ENCODE peak calls at places on chromosomes 1 and 21, in eight cellular contexts. One of them, this sample, is unnamed.

GRCh38 chr1:3029991-3030662 is 8.9 kb downstream of the ACTRT2 start:
- DNase-seq in heart right ventricle: no peak
- DNase-seq in spleen: peak; percentile 66
- DNase-seq in adrenal gland: no peak
- DNase-seq in right lobe of liver: peak; percentile 39
- DNase-seq in neural progenitor cell: no peak
- DNase-seq in BE2C: no peak
- DNase-seq in breast epithelium: peak; percentile 43
- DNase-seq in this sample: no peak

GRCh38 chr21:34865922-34866271 is 183.2 kb downstream of the RUNX1 start:
- DNase-seq in heart right ventricle: no peak
- DNase-seq in spleen: peak; percentile 79
- DNase-seq in adrenal gland: no peak
- DNase-seq in right lobe of liver: no peak
- DNase-seq in neural progenitor cell: peak; percentile 61
- DNase-seq in BE2C: no peak
- DNase-seq in breast epithelium: no peak
- DNase-seq in this sample: no peak

GRCh38 chr1:14970115-14970798 is 183.3 kb upstream of the TMEM51 start:
- DNase-seq in heart right ventricle: peak; percentile 42
- DNase-seq in spleen: no peak
- DNase-seq in adrenal gland: peak; percentile 85
- DNase-seq in right lobe of liver: no peak
- DNase-seq in neural progenitor cell: peak; percentile 29
- DNase-seq in BE2C: peak; percentile 55
- DNase-seq in breast epithelium: no peak
- DNase-seq in this sample: no peak

GRCh38 chr21:38849776-38850175 is 44.0 kb downstream of the ETS2 start:
- DNase-seq in heart right ventricle: no peak
- DNase-seq in spleen: no peak
- DNase-seq in adrenal gland: no peak
- DNase-seq in right lobe of liver: no peak
- DNase-seq in neural progenitor cell: no peak
- DNase-seq in BE2C: no peak
- DNase-seq in breast epithelium: no peak
- DNase-seq in this sample: no peak

GRCh38 chr1:209884665-209885117 is 53.3 kb upstream of the SYT14 start:
- DNase-seq in heart right ventricle: no peak
- DNase-seq in spleen: no peak
- DNase-seq in adrenal gland: peak; percentile 79
- DNase-seq in right lobe of liver: no peak
- DNase-seq in neural progenitor cell: no peak
- DNase-seq in BE2C: peak; percentile 69
- DNase-seq in breast epithelium: no peak
- DNase-seq in this sample: no peak

GRCh38 chr1:26690157-26690556 is 5.7 kb upstream of the ARID1A start:
- DNase-seq in heart right ventricle: peak; percentile 18
- DNase-seq in spleen: no peak
- DNase-seq in adrenal gland: no peak
- DNase-seq in right lobe of liver: no peak
- DNase-seq in neural progenitor cell: no peak
- DNase-seq in BE2C: no peak
- DNase-seq in breast epithelium: no peak
- DNase-seq in this sample: no peak

GRCh38 chr1:9840176-9840575 is 16.4 kb upstream of the CLSTN1 start:
- DNase-seq in heart right ventricle: no peak
- DNase-seq in spleen: peak; percentile 6
- DNase-seq in adrenal gland: no peak
- DNase-seq in right lobe of liver: no peak
- DNase-seq in neural progenitor cell: no peak
- DNase-seq in BE2C: no peak
- DNase-seq in breast epithelium: no peak
- DNase-seq in this sample: no peak

GRCh38 chr1:51253691-51254090 is 17.6 kb downstream of the RNF11 start:
- DNase-seq in heart right ventricle: no peak
- DNase-seq in spleen: no peak
- DNase-seq in adrenal gland: no peak
- DNase-seq in right lobe of liver: no peak
- DNase-seq in neural progenitor cell: no peak
- DNase-seq in BE2C: no peak
- DNase-seq in breast epithelium: no peak
- DNase-seq in this sample: peak; percentile 27

GRCh38 chr1:22674410-22674749 is 21.3 kb downstream of the C1QB start:
- DNase-seq in heart right ventricle: no peak
- DNase-seq in spleen: no peak
- DNase-seq in adrenal gland: no peak
- DNase-seq in right lobe of liver: no peak
- DNase-seq in neural progenitor cell: no peak
- DNase-seq in BE2C: no peak
- DNase-seq in breast epithelium: no peak
- DNase-seq in this sample: no peak

DNA sequence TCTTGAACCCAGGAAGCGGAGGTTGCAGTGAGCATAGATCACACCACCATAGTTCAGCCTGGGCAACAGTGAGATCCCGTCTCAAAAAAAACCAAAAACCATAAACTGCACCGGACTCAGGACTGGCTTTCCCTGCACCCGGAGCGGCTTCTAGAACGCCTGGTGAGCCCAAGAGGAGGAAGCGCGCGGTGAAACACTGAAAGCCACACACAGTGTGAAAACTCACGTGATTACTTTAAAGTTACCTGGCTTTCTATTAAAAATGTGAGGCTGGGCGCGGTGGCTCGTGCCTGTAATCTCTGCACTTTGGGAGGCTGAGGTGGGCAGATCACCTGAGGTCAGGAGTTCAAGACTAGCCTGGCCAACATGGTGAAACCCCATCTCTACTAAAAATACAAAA is 7.0 kb upstream of the TRAPPC10 start:
- DNase-seq in heart right ventricle: no peak
- DNase-seq in spleen: no peak
- DNase-seq in adrenal gland: no peak
- DNase-seq in right lobe of liver: no peak
- DNase-seq in neural progenitor cell: no peak
- DNase-seq in BE2C: no peak
- DNase-seq in breast epithelium: no peak
- DNase-seq in this sample: no peak
- H3K4me3 ChIP-seq in heart right ventricle: no peak overlapping the region
- H3K4me3 ChIP-seq in spleen: no peak overlapping the region
- H3K4me3 ChIP-seq in adrenal gland: no peak overlapping the region
- H3K4me3 ChIP-seq in right lobe of liver: no peak overlapping the region
- H3K4me3 ChIP-seq in neural progenitor cell: no peak overlapping the region
- H3K4me3 ChIP-seq in BE2C: no peak overlapping the region
- H3K4me3 ChIP-seq in breast epithelium: no peak overlapping the region
- H3K4me3 ChIP-seq in this sample: no peak overlapping the region

GRCh38 chr1:61115436-61115835 is 33.1 kb downstream of the NFIA start:
- DNase-seq in heart right ventricle: no peak
- DNase-seq in spleen: no peak
- DNase-seq in adrenal gland: no peak
- DNase-seq in right lobe of liver: no peak
- DNase-seq in neural progenitor cell: no peak
- DNase-seq in BE2C: no peak
- DNase-seq in breast epithelium: no peak
- DNase-seq in this sample: no peak

GRCh38 chr1:61119085-61119484 is 36.7 kb downstream of the NFIA start:
- DNase-seq in heart right ventricle: no peak
- DNase-seq in spleen: no peak
- DNase-seq in adrenal gland: no peak
- DNase-seq in right lobe of liver: peak; percentile 64
- DNase-seq in neural progenitor cell: no peak
- DNase-seq in BE2C: peak; percentile 10
- DNase-seq in breast epithelium: no peak
- DNase-seq in this sample: no peak

GRCh38 chr1:61114178-61114870 is 32.0 kb downstream of the NFIA start:
- DNase-seq in heart right ventricle: no peak
- DNase-seq in spleen: no peak
- DNase-seq in adrenal gland: no peak
- DNase-seq in right lobe of liver: no peak
- DNase-seq in neural progenitor cell: no peak
- DNase-seq in BE2C: no peak
- DNase-seq in breast epithelium: no peak
- DNase-seq in this sample: no peak

GRCh38 chr1:61117283-61117682 is 34.9 kb downstream of the NFIA start:
- DNase-seq in heart right ventricle: no peak
- DNase-seq in spleen: no peak
- DNase-seq in adrenal gland: no peak
- DNase-seq in right lobe of liver: no peak
- DNase-seq in neural progenitor cell: no peak
- DNase-seq in BE2C: no peak
- DNase-seq in breast epithelium: no peak
- DNase-seq in this sample: no peak

GRCh38 chr1:61116421-61116820 is 34.1 kb downstream of the NFIA start:
- DNase-seq in heart right ventricle: no peak
- DNase-seq in spleen: no peak
- DNase-seq in adrenal gland: no peak
- DNase-seq in right lobe of liver: no peak
- DNase-seq in neural progenitor cell: no peak
- DNase-seq in BE2C: no peak
- DNase-seq in breast epithelium: no peak
- DNase-seq in this sample: no peak
- H3K9me3 ChIP-seq in heart right ventricle: no peaks in the 10 kb centered on the region
- H3K9me3 ChIP-seq in spleen: no peaks in the 10 kb centered on the region
- H3K9me3 ChIP-seq in adrenal gland: no peaks in the 10 kb centered on the region
- H3K9me3 ChIP-seq in right lobe of liver: no peaks in the 10 kb centered on the region
- H3K9me3 ChIP-seq in neural progenitor cell: no peaks in the 10 kb centered on the region
- H3K9me3 ChIP-seq in BE2C: no peaks in the 10 kb centered on the region
- H3K9me3 ChIP-seq in breast epithelium: no peaks in the 10 kb centered on the region
- H3K9me3 ChIP-seq in this sample: no peaks in the 10 kb centered on the region

GRCh38 chr1:1164701-1165451 is 8.8 kb upstream of the TTLL10 start:
- DNase-seq in heart right ventricle: no peak
- DNase-seq in spleen: no peak
- DNase-seq in adrenal gland: no peak
- DNase-seq in right lobe of liver: no peak
- DNase-seq in neural progenitor cell: peak; percentile 62
- DNase-seq in BE2C: no peak
- DNase-seq in breast epithelium: no peak
- DNase-seq in this sample: no peak
- TF ChIP-seq CTCF in heart right ventricle: no peak
- TF ChIP-seq CTCF in spleen: no peak
- TF ChIP-seq CTCF in adrenal gland: no peak
- TF ChIP-seq CTCF in right lobe of liver: no peak
- TF ChIP-seq CTCF in neural progenitor cell: no peak
- TF ChIP-seq CTCF in BE2C: no peak
- TF ChIP-seq CTCF in breast epithelium: no peak
- TF ChIP-seq CTCF in this sample: no peak

DNA sequence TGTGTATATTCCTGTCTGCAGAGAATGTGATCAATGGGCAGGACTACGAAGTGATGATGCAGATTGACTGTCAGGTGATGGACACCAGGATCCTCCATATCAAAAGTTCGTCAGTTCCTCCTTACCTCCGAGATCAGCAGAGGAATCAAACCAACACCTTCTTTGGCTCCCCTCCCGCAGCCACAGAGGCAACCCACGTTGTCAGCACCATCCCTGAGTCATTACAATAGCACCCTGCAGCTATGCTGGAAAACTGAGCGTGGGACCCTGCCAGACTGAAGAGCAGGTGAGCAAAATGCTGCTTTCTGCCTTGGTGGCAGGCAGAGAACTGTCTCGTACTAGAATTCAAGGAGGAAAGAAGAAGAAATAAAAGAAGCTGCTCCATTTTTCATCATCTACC is 65.2 kb downstream of the OLFML2B start:
- DNase-seq in heart right ventricle: no peak
- DNase-seq in spleen: no peak
- DNase-seq in adrenal gland: no peak
- DNase-seq in right lobe of liver: no peak
- DNase-seq in neural progenitor cell: no peak
- DNase-seq in BE2C: no peak
- DNase-seq in breast epithelium: no peak
- DNase-seq in this sample: no peak
- H3K4me3 ChIP-seq in heart right ventricle: no peak overlapping the region
- H3K4me3 ChIP-seq in spleen: no peak overlapping the region
- H3K4me3 ChIP-seq in adrenal gland: no peak overlapping the region
- H3K4me3 ChIP-seq in right lobe of liver: no peak overlapping the region
- H3K4me3 ChIP-seq in neural progenitor cell: no peak overlapping the region
- H3K4me3 ChIP-seq in BE2C: no peak overlapping the region
- H3K4me3 ChIP-seq in breast epithelium: no peak overlapping the region
- H3K4me3 ChIP-seq in this sample: no peak overlapping the region

GRCh38 chr21:21963911-21964310 is 965.7 kb downstream of the NCAM2 start:
- DNase-seq in heart right ventricle: no peak
- DNase-seq in spleen: no peak
- DNase-seq in adrenal gland: no peak
- DNase-seq in right lobe of liver: no peak
- DNase-seq in neural progenitor cell: no peak
- DNase-seq in BE2C: no peak
- DNase-seq in breast epithelium: no peak
- DNase-seq in this sample: no peak
- H3K9me3 ChIP-seq in heart right ventricle: peaks cover 10% of the 10 kb centered on the region
- H3K9me3 ChIP-seq in spleen: peaks cover 55% of the 10 kb centered on the region
- H3K9me3 ChIP-seq in adrenal gland: no peaks in the 10 kb centered on the region
- H3K9me3 ChIP-seq in right lobe of liver: no peaks in the 10 kb centered on the region
- H3K9me3 ChIP-seq in neural progenitor cell: peaks cover 6% of the 10 kb centered on the region
- H3K9me3 ChIP-seq in BE2C: no peaks in the 10 kb centered on the region
- H3K9me3 ChIP-seq in breast epithelium: peaks cover 19% of the 10 kb centered on the region
- H3K9me3 ChIP-seq in this sample: no peaks in the 10 kb centered on the region